ENCODE peak calls at places on chromosome 11, in eight cellular contexts. One of them, this sample, is unnamed.

GRCh38 chr11:95134491-95134890 is 44.8 kb downstream of the ENDOD1 start:
- DNase-seq in colonic mucosa: no peak
- DNase-seq in fibroblast of pulmonary artery: peak; percentile 58
- DNase-seq in fibroblast of lung: peak; percentile 36
- DNase-seq in IMR-90: peak; percentile 51
- DNase-seq in fibroblast of mammary gland: peak; percentile 81
- DNase-seq in mammary epithelial cell: peak; percentile 99
- DNase-seq in cardiac muscle cell: no peak
- DNase-seq in this sample: peak; percentile 99

GRCh38 chr11:12932485-12932884 is 76.6 kb upstream of the RASSF10 start:
- DNase-seq in fibroblast of pulmonary artery: no peak
- DNase-seq in cardiac muscle cell: no peak
- DNase-seq in mammary epithelial cell: no peak
- DNase-seq in colonic mucosa: no peak
- DNase-seq in IMR-90: no peak
- DNase-seq in fibroblast of lung: no peak
- DNase-seq in fibroblast of mammary gland: no peak
- DNase-seq in this sample: peak; percentile 16

GRCh38 chr11:94924074-94925031 is 49.0 kb downstream of the CWC15 start:
- DNase-seq in cardiac muscle cell: no peak
- DNase-seq in IMR-90: peak; percentile 35
- DNase-seq in fibroblast of mammary gland: no peak
- DNase-seq in colonic mucosa: no peak
- DNase-seq in fibroblast of lung: peak; percentile 42
- DNase-seq in mammary epithelial cell: no peak
- DNase-seq in fibroblast of pulmonary artery: no peak
- DNase-seq in this sample: no peak

GRCh38 chr11:67053896-67054850 is 2.5 kb upstream of the RHOD start:
- DNase-seq in cardiac muscle cell: peak; percentile 73
- DNase-seq in fibroblast of lung: peak; percentile 77
- DNase-seq in mammary epithelial cell: peak; percentile 57
- DNase-seq in colonic mucosa: peak; percentile 69
- DNase-seq in IMR-90: peak; percentile 91
- DNase-seq in fibroblast of mammary gland: peak; percentile 79
- DNase-seq in fibroblast of pulmonary artery: peak; percentile 69
- DNase-seq in this sample: peak; percentile 77

GRCh38 chr11:120184946-120185677 is 25.7 kb upstream of the OAF start:
- DNase-seq in fibroblast of lung: peak; percentile 50
- DNase-seq in mammary epithelial cell: no peak
- DNase-seq in colonic mucosa: peak; percentile 86
- DNase-seq in IMR-90: peak; percentile 48
- DNase-seq in fibroblast of pulmonary artery: peak; percentile 39
- DNase-seq in cardiac muscle cell: peak; percentile 52
- DNase-seq in fibroblast of mammary gland: peak; percentile 81
- DNase-seq in this sample: no peak

GRCh38 chr11:122656631-122657101 is 1.1 kb downstream of the UBASH3B start:
- DNase-seq in IMR-90: peak; percentile 56
- DNase-seq in cardiac muscle cell: peak; percentile 24
- DNase-seq in colonic mucosa: peak; percentile 30
- DNase-seq in fibroblast of mammary gland: peak; percentile 58
- DNase-seq in fibroblast of lung: peak; percentile 56
- DNase-seq in mammary epithelial cell: peak; percentile 54
- DNase-seq in fibroblast of pulmonary artery: peak; percentile 27
- DNase-seq in this sample: peak; percentile 24

GRCh38 chr11:1888347-1888753 is 3.3 kb downstream of the PRR33 start:
- DNase-seq in fibroblast of mammary gland: no peak
- DNase-seq in colonic mucosa: peak; percentile 17
- DNase-seq in cardiac muscle cell: no peak
- DNase-seq in mammary epithelial cell: no peak
- DNase-seq in fibroblast of lung: no peak
- DNase-seq in fibroblast of pulmonary artery: no peak
- DNase-seq in IMR-90: no peak
- DNase-seq in this sample: no peak

GRCh38 chr11:75142714-75143419 is 8.0 kb upstream of the SLCO2B1 start:
- DNase-seq in IMR-90: peak; percentile 95
- DNase-seq in mammary epithelial cell: peak; percentile 86
- DNase-seq in fibroblast of lung: peak; percentile 89
- DNase-seq in cardiac muscle cell: no peak
- DNase-seq in fibroblast of pulmonary artery: peak; percentile 94
- DNase-seq in colonic mucosa: peak; percentile 76
- DNase-seq in fibroblast of mammary gland: peak; percentile 93
- DNase-seq in this sample: peak; percentile 93

GRCh38 chr11:131683131-131683530 is 312.7 kb downstream of the NTM start:
- DNase-seq in colonic mucosa: no peak
- DNase-seq in fibroblast of pulmonary artery: no peak
- DNase-seq in fibroblast of mammary gland: no peak
- DNase-seq in fibroblast of lung: no peak
- DNase-seq in IMR-90: no peak
- DNase-seq in cardiac muscle cell: no peak
- DNase-seq in mammary epithelial cell: no peak
- DNase-seq in this sample: no peak

GRCh38 chr11:63602296-63602695 is 11.9 kb downstream of the PLAAT3 start:
- DNase-seq in fibroblast of lung: peak; percentile 47
- DNase-seq in IMR-90: peak; percentile 80
- DNase-seq in fibroblast of mammary gland: peak; percentile 71
- DNase-seq in mammary epithelial cell: no peak
- DNase-seq in colonic mucosa: no peak
- DNase-seq in cardiac muscle cell: no peak
- DNase-seq in fibroblast of pulmonary artery: peak; percentile 63
- DNase-seq in this sample: no peak

GRCh38 chr11:34512810-34513673 is 552 bp downstream of the ELF5 start:
- DNase-seq in fibroblast of lung: peak; percentile 52
- DNase-seq in colonic mucosa: peak; percentile 57
- DNase-seq in fibroblast of pulmonary artery: peak; percentile 65
- DNase-seq in fibroblast of mammary gland: peak; percentile 43
- DNase-seq in mammary epithelial cell: peak; percentile 29
- DNase-seq in IMR-90: peak; percentile 54
- DNase-seq in cardiac muscle cell: peak; percentile 56
- DNase-seq in this sample: peak; percentile 71

GRCh38 chr11:27420722-27421572 is 51.6 kb downstream of the LGR4 start:
- DNase-seq in colonic mucosa: no peak
- DNase-seq in fibroblast of mammary gland: no peak
- DNase-seq in IMR-90: no peak
- DNase-seq in mammary epithelial cell: no peak
- DNase-seq in cardiac muscle cell: no peak
- DNase-seq in fibroblast of pulmonary artery: no peak
- DNase-seq in fibroblast of lung: no peak
- DNase-seq in this sample: peak; percentile 71

GRCh38 chr11:36945384-36945783 is 347.3 kb upstream of the RAG2 start:
- DNase-seq in colonic mucosa: no peak
- DNase-seq in IMR-90: peak; percentile 23
- DNase-seq in mammary epithelial cell: no peak
- DNase-seq in fibroblast of mammary gland: peak; percentile 5
- DNase-seq in fibroblast of lung: peak; percentile 13
- DNase-seq in fibroblast of pulmonary artery: peak; percentile 17
- DNase-seq in cardiac muscle cell: peak; percentile 6
- DNase-seq in this sample: peak; percentile 8

GRCh38 chr11:33323421-33323820 is 66.2 kb downstream of the HIPK3 start:
- DNase-seq in cardiac muscle cell: no peak
- DNase-seq in colonic mucosa: no peak
- DNase-seq in fibroblast of lung: no peak
- DNase-seq in fibroblast of mammary gland: no peak
- DNase-seq in IMR-90: no peak
- DNase-seq in mammary epithelial cell: no peak
- DNase-seq in fibroblast of pulmonary artery: no peak
- DNase-seq in this sample: no peak

GRCh38 chr11:33320814-33321330 is 63.7 kb downstream of the HIPK3 start:
- DNase-seq in fibroblast of pulmonary artery: peak; percentile 21
- DNase-seq in fibroblast of mammary gland: no peak
- DNase-seq in fibroblast of lung: no peak
- DNase-seq in mammary epithelial cell: no peak
- DNase-seq in cardiac muscle cell: peak; percentile 48
- DNase-seq in IMR-90: peak; percentile 44
- DNase-seq in colonic mucosa: no peak
- DNase-seq in this sample: no peak

GRCh38 chr11:33317662-33318061 is 60.5 kb downstream of the HIPK3 start:
- DNase-seq in IMR-90: peak; percentile 56
- DNase-seq in fibroblast of lung: no peak
- DNase-seq in colonic mucosa: no peak
- DNase-seq in cardiac muscle cell: no peak
- DNase-seq in mammary epithelial cell: peak; percentile 64
- DNase-seq in fibroblast of mammary gland: peak; percentile 74
- DNase-seq in fibroblast of pulmonary artery: no peak
- DNase-seq in this sample: peak; percentile 67

GRCh38 chr11:33321483-33321882 is 64.3 kb downstream of the HIPK3 start:
- DNase-seq in colonic mucosa: no peak
- DNase-seq in fibroblast of pulmonary artery: no peak
- DNase-seq in fibroblast of mammary gland: no peak
- DNase-seq in mammary epithelial cell: no peak
- DNase-seq in cardiac muscle cell: no peak
- DNase-seq in IMR-90: no peak
- DNase-seq in fibroblast of lung: no peak
- DNase-seq in this sample: no peak

DNA sequence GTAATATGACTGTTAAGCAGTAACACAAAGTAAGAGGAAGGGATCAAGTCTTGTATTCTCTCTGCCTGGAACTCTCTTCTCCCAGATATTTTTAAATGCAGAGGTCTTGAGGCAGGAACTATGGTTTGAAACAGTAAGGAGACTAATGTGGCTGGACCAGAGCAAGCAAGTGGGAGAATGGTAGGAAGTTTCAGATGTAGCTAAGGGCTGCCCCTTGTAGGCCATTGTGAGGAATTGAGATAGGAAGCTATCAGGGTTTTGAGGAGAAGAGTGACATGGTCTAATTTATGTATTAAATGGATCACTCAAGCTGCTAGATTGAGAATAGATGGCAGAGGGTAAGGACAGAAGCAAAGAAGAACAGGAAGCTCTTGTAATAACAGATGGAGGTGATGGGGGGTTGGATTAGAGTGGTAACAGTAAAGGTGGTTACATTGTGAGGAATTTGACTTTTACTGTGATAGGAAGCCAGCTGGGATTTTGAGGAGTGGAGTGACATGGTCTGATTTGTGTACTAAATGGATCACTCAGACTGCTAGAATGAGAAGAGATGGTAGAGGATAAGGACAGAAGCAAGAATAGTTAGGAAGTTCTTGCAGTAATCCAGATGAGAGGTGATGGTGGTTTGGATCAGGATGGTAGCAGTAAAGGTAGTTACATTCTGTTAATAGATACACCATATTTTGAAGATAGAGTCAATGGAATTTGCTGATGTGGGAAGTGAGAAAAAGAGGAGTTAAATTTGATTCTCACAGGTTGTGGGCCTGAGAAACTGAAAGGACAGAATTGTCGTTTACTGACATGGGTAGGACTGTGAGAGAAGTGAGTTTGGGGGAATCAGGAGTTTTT is 63.0 kb downstream of the HIPK3 start:
- DNase-seq in fibroblast of pulmonary artery: no peak
- DNase-seq in IMR-90: no peak
- DNase-seq in colonic mucosa: no peak
- DNase-seq in mammary epithelial cell: no peak
- DNase-seq in cardiac muscle cell: peak; percentile 27
- DNase-seq in fibroblast of mammary gland: no peak
- DNase-seq in fibroblast of lung: no peak
- DNase-seq in this sample: no peak
- H3K4me3 ChIP-seq in fibroblast of pulmonary artery: no peak overlapping the region
- H3K4me3 ChIP-seq in IMR-90: no peak overlapping the region
- H3K4me3 ChIP-seq in colonic mucosa: no peak overlapping the region
- H3K4me3 ChIP-seq in mammary epithelial cell: no peak overlapping the region
- H3K4me3 ChIP-seq in cardiac muscle cell: no peak overlapping the region
- H3K4me3 ChIP-seq in fibroblast of mammary gland: no peak overlapping the region
- H3K4me3 ChIP-seq in fibroblast of lung: no peak overlapping the region
- H3K4me3 ChIP-seq in this sample: no peak overlapping the region

GRCh38 chr11:111938687-111939160 is 1.6 kb downstream of the DIXDC1 start:
- DNase-seq in fibroblast of lung: peak; percentile 41
- DNase-seq in cardiac muscle cell: no peak
- DNase-seq in mammary epithelial cell: peak; percentile 32
- DNase-seq in IMR-90: peak; percentile 63
- DNase-seq in fibroblast of pulmonary artery: peak; percentile 52
- DNase-seq in colonic mucosa: no peak
- DNase-seq in fibroblast of mammary gland: peak; percentile 83
- DNase-seq in this sample: peak; percentile 62
- H3K4me3 ChIP-seq in fibroblast of lung: no peak overlapping the region
- H3K4me3 ChIP-seq in cardiac muscle cell: no peak overlapping the region
- H3K4me3 ChIP-seq in mammary epithelial cell: no peak overlapping the region
- H3K4me3 ChIP-seq in IMR-90: peak overlapping the region; percentile 1
- H3K4me3 ChIP-seq in fibroblast of pulmonary artery: no peak overlapping the region
- H3K4me3 ChIP-seq in colonic mucosa: no peak overlapping the region
- H3K4me3 ChIP-seq in fibroblast of mammary gland: peak overlapping the region; percentile 56
- H3K4me3 ChIP-seq in this sample: no peak overlapping the region

DNA sequence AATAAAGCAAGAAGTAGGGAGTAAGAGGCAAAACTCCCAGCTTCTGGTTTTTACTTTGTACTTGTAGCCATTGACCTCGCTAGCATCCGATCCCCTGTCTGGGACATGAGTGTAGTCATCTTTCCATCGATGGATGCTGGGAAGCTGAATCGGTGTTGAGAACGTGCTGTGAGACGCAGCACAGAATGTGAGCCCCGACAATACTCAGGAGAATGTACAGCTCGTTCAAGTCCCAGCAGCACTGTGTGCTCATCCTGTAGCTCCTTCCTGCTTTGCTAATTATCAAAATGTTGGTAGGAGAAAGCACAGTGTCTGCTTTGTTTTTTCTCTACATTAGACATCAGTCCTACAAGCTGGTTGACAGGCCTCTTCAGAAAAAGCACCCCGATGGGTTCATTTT is 56.6 kb downstream of the JAM3 start:
- DNase-seq in cardiac muscle cell: peak; percentile 9
- DNase-seq in fibroblast of lung: peak; percentile 18
- DNase-seq in fibroblast of pulmonary artery: peak; percentile 34
- DNase-seq in fibroblast of mammary gland: peak; percentile 35
- DNase-seq in IMR-90: peak; percentile 35
- DNase-seq in colonic mucosa: no peak
- DNase-seq in mammary epithelial cell: no peak
- DNase-seq in this sample: no peak
- H3K4me3 ChIP-seq in cardiac muscle cell: peak overlapping the region; percentile 9
- H3K4me3 ChIP-seq in fibroblast of lung: peak overlapping the region; percentile 39
- H3K4me3 ChIP-seq in fibroblast of pulmonary artery: peak overlapping the region; percentile 52
- H3K4me3 ChIP-seq in fibroblast of mammary gland: peak overlapping the region; percentile 42
- H3K4me3 ChIP-seq in IMR-90: peak overlapping the region; percentile 3
- H3K4me3 ChIP-seq in colonic mucosa: no peak overlapping the region
- H3K4me3 ChIP-seq in mammary epithelial cell: no peak overlapping the region
- H3K4me3 ChIP-seq in this sample: no peak overlapping the region

DNA sequence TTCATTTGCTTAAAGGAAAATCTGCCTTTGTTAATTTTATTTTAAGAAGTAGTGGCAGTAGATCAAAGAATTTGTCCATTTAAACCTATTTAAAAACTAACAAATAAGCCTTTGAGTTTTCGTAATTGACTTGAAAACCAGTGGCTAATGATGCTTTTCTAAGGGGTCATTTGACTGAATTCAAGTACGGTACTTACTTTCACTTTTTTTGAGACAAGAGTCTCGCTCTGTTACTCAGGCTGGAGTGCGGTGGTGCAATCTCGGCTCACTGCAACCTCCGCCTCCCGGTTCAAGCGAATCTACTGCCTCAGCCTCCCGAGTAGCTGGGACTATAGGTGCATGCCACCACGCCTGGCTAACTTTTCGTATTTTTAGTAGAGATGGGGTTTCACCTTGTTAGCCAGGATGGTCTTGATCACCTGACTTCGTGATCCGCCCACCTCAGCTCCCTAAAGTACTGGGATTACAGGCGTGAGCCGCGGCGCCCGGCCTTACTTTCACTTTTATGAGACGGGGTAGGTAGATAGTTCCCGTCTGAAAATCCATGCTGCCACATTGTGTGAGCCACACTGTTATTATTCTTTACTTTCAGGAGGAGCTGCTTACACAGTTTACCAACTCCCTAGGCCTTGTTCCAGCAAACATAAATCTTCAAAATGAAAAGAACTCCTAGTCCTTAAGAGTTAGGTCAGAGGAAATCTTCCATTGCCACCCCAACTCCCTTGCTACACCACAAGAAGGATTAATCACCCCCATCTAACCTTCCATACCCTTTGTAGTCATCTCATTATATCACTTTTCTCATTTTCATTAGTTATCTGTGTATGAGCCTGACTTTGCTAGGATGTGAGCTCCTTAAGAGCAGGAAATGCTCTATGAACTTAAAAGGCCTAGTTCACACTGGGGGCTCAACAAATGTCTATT is 926.6 kb upstream of the CCDC90B start:
- DNase-seq in fibroblast of lung: no peak
- DNase-seq in mammary epithelial cell: no peak
- DNase-seq in fibroblast of mammary gland: peak; percentile 6
- DNase-seq in IMR-90: no peak
- DNase-seq in fibroblast of pulmonary artery: no peak
- DNase-seq in colonic mucosa: no peak
- DNase-seq in cardiac muscle cell: no peak
- DNase-seq in this sample: no peak
- H3K4me3 ChIP-seq in fibroblast of lung: no peak overlapping the region
- H3K4me3 ChIP-seq in mammary epithelial cell: no peak overlapping the region
- H3K4me3 ChIP-seq in fibroblast of mammary gland: no peak overlapping the region
- H3K4me3 ChIP-seq in IMR-90: no peak overlapping the region
- H3K4me3 ChIP-seq in fibroblast of pulmonary artery: no peak overlapping the region
- H3K4me3 ChIP-seq in colonic mucosa: no peak overlapping the region
- H3K4me3 ChIP-seq in cardiac muscle cell: no peak overlapping the region
- H3K4me3 ChIP-seq in this sample: no peak overlapping the region

This sample was measured in epithelial cell of esophagus.